ENCODE peak calls at places on chromosome 22, in nine cellular contexts. F, S, T, E, A, H, M, R and L are unnamed samples.

GRCh38 chr22:46052801-46053562 is 76.0 kb upstream of the WNT7B start:
- DNase-seq in A (peak), T (no peak), H (peak), E (peak), S (peak), M (peak), R (no peak), F (no peak), L (no peak)

GRCh38 chr22:19974233-19974861 is 32.7 kb upstream of the TXNRD2 start:
- DNase-seq in E (peak), F (no peak), R (no peak), H (peak), A (peak), M (no peak), S (no peak), T (no peak), L (no peak)

GRCh38 chr22:32880906-32881596 is 79.5 kb downstream of the TIMP3 start:
- DNase-seq in R (no peak), S (no peak), F (no peak), M (peak), E (no peak), H (no peak), T (peak), A (no peak), L (no peak)

GRCh38 chr22:24516301-24516737 is 21.2 kb downstream of the UPB1 start:
- DNase-seq in A (no peak), E (no peak), S (no peak), T (no peak), R (no peak), M (no peak), H (no peak), F (no peak), L (peak)

GRCh38 chr22:34105461-34106062 is 185.3 kb upstream of the LARGE1 start:
- DNase-seq in A (peak), H (peak), T (no peak), E (peak), S (no peak), F (no peak), M (peak), R (no peak), L (no peak)

GRCh38 chr22:43305806-43306205 is 37.4 kb downstream of the SCUBE1 start:
- DNase-seq in F (no peak), R (no peak), E (no peak), T (no peak), S (no peak), H (no peak), M (no peak), A (no peak), L (no peak)

GRCh38 chr22:22666307-22667091 is 22.1 kb downstream of the GGTLC2 start:
- DNase-seq in R (no peak), H (peak), A (peak), F (no peak), M (peak), E (peak), S (no peak), T (no peak), L (no peak)

GRCh38 chr22:45934659-45935341 is 42.2 kb downstream of the WNT7B start:
- DNase-seq in E (no peak), T (no peak), M (no peak), F (peak), R (peak), S (no peak), H (no peak), A (peak), L (peak)

GRCh38 chr22:48596111-48596860 is 1231.4 kb downstream of the BRD1 start:
- DNase-seq in T (no peak), S (no peak), E (no peak), A (no peak), F (no peak), M (no peak), H (no peak), R (no peak), L (no peak)

GRCh38 chr22:37244114-37244921 is at the start of gene RAC2:
- DNase-seq in A (peak), F (peak), T (peak), M (peak), H (peak), E (no peak), S (peak), R (no peak), L (no peak)

GRCh38 chr22:31838917-31839316 is 85.1 kb downstream of the DEPDC5 start:
- DNase-seq in H (no peak), F (peak), S (no peak), E (no peak), M (no peak), A (no peak), R (no peak), T (no peak), L (no peak)

GRCh38 chr22:23563111-23563510 is 17.0 kb downstream of the IGLL1 start:
- DNase-seq in H (no peak), F (no peak), E (no peak), R (no peak), T (no peak), A (no peak), M (no peak), S (no peak), L (no peak)

GRCh38 chr22:45932066-45932465 is 44.9 kb downstream of the WNT7B start:
- DNase-seq in R (no peak), F (no peak), S (no peak), H (no peak), A (no peak), M (no peak), E (no peak), T (no peak), L (peak)

GRCh38 chr22:38040953-38041759 is 16.0 kb upstream of the PICK1 start:
- DNase-seq in R (no peak), M (no peak), E (no peak), T (no peak), F (no peak), A (no peak), S (no peak), H (no peak), L (no peak)

GRCh38 chr22:38793721-38794466 is at the start of gene DNAL4:
- DNase-seq in F (peak), T (peak), E (peak), S (no peak), M (peak), R (peak), A (peak), H (peak), L (peak)

GRCh38 chr22:21865041-21865440 is 2.4 kb downstream of the MAPK1 start:
- DNase-seq in S (no peak), R (peak), F (no peak), M (peak), E (peak), H (no peak), A (peak), T (no peak), L (peak)

GRCh38 chr22:41848468-41848867 is 15.6 kb downstream of the SREBF2 start:
- DNase-seq in M (no peak), A (no peak), H (no peak), E (no peak), R (no peak), S (no peak), T (no peak), F (no peak), L (no peak)